ENCODE peak calls at places on chromosome 4, in nine cellular contexts. K is NCI-H1092; Q is GM13976; M is skeletal muscle cell; B is activated CD4-positive, alpha-beta T cell treated with anti-CD3 and anti-CD28 coated beads, Interleukin-2, amount 10 ng/mL, durations not matched to agents 7 days and 5 days; J is EH; U is astrocyte of the spinal cord; E is NCI-H146; O is C1 segment of cervical spinal cord. P is an unnamed sample.

GRCh38 chr4:5755161-5755560 is 44.2 kb downstream of the EVC start:
- DNase-seq in U (no peak), K (no peak), E (no peak), B (no peak), O (no peak), M (no peak), J (no peak), Q (no peak), P (no peak)

GRCh38 chr4:41076481-41076880 is 137.9 kb downstream of the APBB2 start:
- DNase-seq in J (no peak), M (no peak), Q (no peak), K (no peak), E (no peak), U (no peak), B (no peak), O (no peak), P (no peak)

GRCh38 chr4:25552580-25553271 is 102.9 kb upstream of the SLC34A2 start:
- DNase-seq in U (no peak), E (no peak), J (no peak), M (no peak), O (peak; percentile 17), K (no peak), B (no peak), Q (no peak), P (no peak)

GRCh38 chr4:171715973-171716372 is 97.2 kb upstream of the GALNTL6 start:
- DNase-seq in Q (no peak), E (no peak), U (no peak), J (no peak), K (no peak), O (no peak), B (no peak), M (no peak), P (no peak)

GRCh38 chr4:88134536-88135361 is 23.7 kb downstream of the ABCG2 start:
- DNase-seq in U (no peak), Q (no peak), M (no peak), K (no peak), J (no peak), B (no peak), O (no peak), E (no peak), P (no peak)

GRCh38 chr4:61666248-61666647 is 466.1 kb downstream of the ADGRL3 start:
- DNase-seq in E (no peak), M (no peak), Q (no peak), B (no peak), K (no peak), U (no peak), J (no peak), O (no peak), P (no peak)

GRCh38 chr4:100510551-100510950 is 7.3 kb downstream of the EMCN start:
- DNase-seq in E (no peak), M (no peak), J (peak; percentile 83), O (no peak), U (no peak), Q (no peak), K (no peak), B (no peak), P (no peak)

GRCh38 chr4:99714179-99714578 is 56.6 kb upstream of the C4orf54 start:
- DNase-seq in E (no peak), Q (no peak), U (no peak), M (no peak), B (no peak), K (no peak), O (no peak), J (no peak), P (no peak)

GRCh38 chr4:1843852-1844251 is 12.1 kb downstream of the LETM1 start:
- DNase-seq in M (peak; percentile 31), J (no peak), Q (no peak), O (no peak), E (no peak), U (no peak), B (no peak), K (no peak), P (no peak)

GRCh38 chr4:683982-684571 is 4.9 kb downstream of the SLC49A3 start:
- DNase-seq in E (peak; percentile 42), O (no peak), B (peak; percentile 39), M (no peak), J (peak; percentile 62), U (peak; percentile 57), K (peak; percentile 73), Q (peak; percentile 75), P (peak; percentile 40)

GRCh38 chr4:76898949-76899640 is 1.2 kb upstream of the SOWAHB start:
- DNase-seq in U (no peak), J (no peak), K (no peak), E (no peak), Q (no peak), M (no peak), O (no peak), B (no peak), P (no peak)

GRCh38 chr4:51843309-51844156 is 580 bp downstream of the DCUN1D4 start:
- DNase-seq in M (peak; percentile 26), Q (peak; percentile 79), O (peak; percentile 72), E (peak; percentile 83), J (peak; percentile 65), K (peak; percentile 35), B (peak; percentile 59), U (peak; percentile 63), P (peak; percentile 35)

GRCh38 chr4:76203541-76203940 is 10.1 kb downstream of the SCARB2 start:
- DNase-seq in J (no peak), E (no peak), O (no peak), M (no peak), U (no peak), B (no peak), K (no peak), Q (no peak), P (peak; percentile 42)

GRCh38 chr4:125321709-125322362 is 7.1 kb downstream of the FAT4 start:
- DNase-seq in M (peak; percentile 48), U (peak; percentile 79), J (peak; percentile 81), K (no peak), Q (no peak), E (no peak), B (no peak), O (no peak), P (no peak)

GRCh38 chr4:99946346-99947189 is at the start of gene DNAJB14:
- DNase-seq in O (peak; percentile 59), B (peak; percentile 81), M (no peak), K (peak; percentile 45), Q (peak; percentile 86), U (peak; percentile 76), J (peak; percentile 84), E (peak; percentile 39), P (peak; percentile 91)

GRCh38 chr4:150248181-150248580 is 169.9 kb downstream of the DCLK2 start:
- DNase-seq in E (no peak), M (no peak), J (peak; percentile 46), B (no peak), Q (no peak), K (no peak), O (no peak), U (no peak), P (no peak)

GRCh38 chr4:125283702-125284279 is 31.0 kb upstream of the FAT4 start:
- DNase-seq in U (peak; percentile 60), B (no peak), Q (peak; percentile 21), O (no peak), M (no peak), K (no peak), E (no peak), J (peak; percentile 48), P (peak; percentile 26)

GRCh38 chr4:128387600-128388351 is 100.2 kb upstream of the PGRMC2 start:
- DNase-seq in K (no peak), B (no peak), M (peak; percentile 33), J (peak; percentile 71), E (no peak), U (peak; percentile 56), Q (no peak), O (no peak), P (no peak)

GRCh38 chr4:174154455-174154854 is 129.0 kb downstream of the FBXO8 start:
- DNase-seq in M (peak; percentile 82), Q (no peak), B (no peak), O (no peak), U (peak; percentile 74), E (peak; percentile 39), K (no peak), J (peak; percentile 49), P (no peak)

GRCh38 chr4:108209489-108209888 is 40.8 kb upstream of the LEF1 start:
- DNase-seq in U (no peak), M (no peak), K (no peak), O (no peak), J (no peak), E (no peak), Q (no peak), B (no peak), P (no peak)

GRCh38 chr4:2937986-2938385 is 25.2 kb downstream of the NOP14 start:
- DNase-seq in O (no peak), J (no peak), K (no peak), Q (no peak), M (no peak), U (no peak), E (no peak), B (no peak), P (no peak)

GRCh38 chr4:120049732-120050494 is 16.7 kb downstream of the MAD2L1 start:
- DNase-seq in M (peak; percentile 45), O (peak; percentile 61), Q (peak; percentile 32), J (peak; percentile 93), K (peak; percentile 74), B (peak; percentile 81), U (peak; percentile 90), E (peak; percentile 42), P (peak; percentile 82)

GRCh38 chr4:62913065-62913464 is 1496.2 kb downstream of the TECRL start:
- DNase-seq in M (no peak), J (no peak), U (no peak), E (no peak), B (no peak), K (no peak), O (no peak), Q (no peak), P (no peak)

GRCh38 chr4:153541426-153542096 is 75.4 kb downstream of the TMEM131L start:
- DNase-seq in M (peak; percentile 92), O (no peak), B (peak; percentile 25), J (peak; percentile 93), U (peak; percentile 92), K (no peak), Q (no peak), E (no peak), P (peak; percentile 62)

GRCh38 chr4:56755901-56756300 is 65.6 kb downstream of the SPINK2 start:
- DNase-seq in O (no peak), Q (no peak), M (no peak), J (peak; percentile 84), E (no peak), B (no peak), K (no peak), U (peak; percentile 20), P (no peak)

GRCh38 chr4:55382515-55383003 is 13.2 kb upstream of the TMEM165 start:
- DNase-seq in O (no peak), Q (no peak), K (no peak), E (no peak), J (no peak), M (no peak), B (no peak), U (no peak), P (no peak)

GRCh38 chr4:740656-741282 is 35.1 kb downstream of the PCGF3 start:
- DNase-seq in B (no peak), K (no peak), E (no peak), J (peak; percentile 40), O (no peak), U (no peak), M (no peak), Q (no peak), P (no peak)

GRCh38 chr4:76571274-76571673 is 136.2 kb downstream of the SHROOM3 start:
- DNase-seq in B (no peak), Q (no peak), K (no peak), E (peak; percentile 85), O (no peak), U (no peak), J (no peak), M (no peak), P (no peak)

GRCh38 chr4:22515888-22516541 is at the start of gene ADGRA3:
- DNase-seq in O (peak; percentile 51), K (peak; percentile 60), Q (peak; percentile 56), B (peak; percentile 25), J (peak; percentile 83), E (peak; percentile 79), U (peak; percentile 75), M (no peak), P (peak; percentile 77)

GRCh38 chr4:183903021-183903760 is 1.9 kb upstream of the STOX2 start:
- DNase-seq in B (no peak), E (no peak), J (no peak), K (no peak), U (no peak), M (no peak), Q (no peak), O (peak; percentile 6), P (no peak)

GRCh38 chr4:89294583-89295244 is 12.9 kb downstream of the GPRIN3 start:
- DNase-seq in U (no peak), K (no peak), Q (peak; percentile 13), M (no peak), E (peak; percentile 17), J (no peak), B (peak; percentile 50), O (no peak), P (peak; percentile 57)

P was measured in GM12865.